ENCODE peak calls at places on chromosomes 12 and 14, in six cellular contexts. J is mesendoderm, Q is IMR-90, W is neuronal stem cell, B is mesenchymal stem cell, T is H1. M is an unnamed sample. For H3K4me1, the result is how much of the 10 kb centered on the place peaks cover.

GRCh38 chr12:42977451-42978230 is 388.1 kb upstream of the PRICKLE1 start:
- DNase-seq in W (no peak), B (no peak), Q (peak), J (no peak), T (no peak), M (no peak)

GRCh38 chr12:96234591-96235496 is 40.7 kb downstream of the ELK3 start:
- DNase-seq in Q (no peak), J (no peak), B (no peak), T (no peak), W (no peak), M (no peak)

GRCh38 chr12:65083581-65083980 is 37.5 kb downstream of the WIF1 start:
- DNase-seq in J (no peak), Q (no peak), B (no peak), W (no peak), T (no peak), M (no peak)

GRCh38 chr12:92145481-92145730 is 240 bp downstream of the BTG1 start:
- DNase-seq in Q (no peak), B (no peak), J (no peak), T (no peak), W (no peak), M (no peak)

GRCh38 chr12:30985814-30986452 is 59.4 kb downstream of the TSPAN11 start:
- DNase-seq in B (peak), Q (peak), J (peak), W (peak), T (peak), M (peak)

GRCh38 chr14:33938131-33938949 is 12.5 kb downstream of the EGLN3 start:
- DNase-seq in J (peak), Q (no peak), T (no peak), W (no peak), B (peak), M (peak)

GRCh38 chr12:53221203-53222076 is 10.6 kb downstream of the RARG start:
- DNase-seq in B (peak), W (peak), J (peak), T (no peak), Q (peak), M (peak)

GRCh38 chr14:34347683-34348082 is 114.4 kb downstream of the SPTSSA start:
- DNase-seq in J (no peak), Q (no peak), W (no peak), B (no peak), T (no peak), M (no peak)

GRCh38 chr14:89719371-89720075 is 235.0 kb downstream of the EFCAB11 start:
- DNase-seq in W (no peak), J (no peak), B (no peak), Q (no peak), T (no peak), M (no peak)

GRCh38 chr12:105272814-105273416 is 36.9 kb upstream of the APPL2 start:
- DNase-seq in T (no peak), J (no peak), W (no peak), Q (no peak), B (no peak), M (no peak)
- H2BK15ac ChIP-seq in T (no peak), J (no peak), W (no peak), Q (no peak), B (no peak), M (no peak)

GRCh38 chr12:113766133-113766879 is 199.8 kb downstream of the RBM19 start:
- DNase-seq in J (no peak), T (no peak), Q (no peak), W (no peak), B (no peak), M (no peak)

GRCh38 chr12:113759135-113759534 is 207.0 kb downstream of the RBM19 start:
- DNase-seq in J (no peak), W (no peak), Q (no peak), T (no peak), B (no peak), M (no peak)

GRCh38 chr12:113758165-113758924 is 207.8 kb downstream of the RBM19 start:
- DNase-seq in Q (no peak), W (no peak), T (no peak), J (no peak), B (no peak), M (no peak)

GRCh38 chr12:113762849-113763816 is 203.0 kb downstream of the RBM19 start:
- DNase-seq in W (no peak), Q (no peak), J (no peak), T (no peak), B (no peak), M (no peak)

GRCh38 chr12:113762155-113762848 is 203.8 kb downstream of the RBM19 start:
- DNase-seq in J (peak), Q (no peak), B (no peak), W (peak), T (no peak), M (no peak)
- H3K4me1 ChIP-seq in J (under half), Q (under half), B (under half), W (under half), T (under half), M (under half)

GRCh38 chr12:25557830-25558436 is 4.8 kb upstream of the LMNTD1 start:
- DNase-seq in T (no peak), W (peak), B (peak), Q (peak), J (peak), M (no peak)
- H3K27ac ChIP-seq in T (no peak), W (no peak), B (no peak), Q (no peak), J (no peak), M (no peak)

GRCh38 chr14:56992332-56992820 is 182.1 kb upstream of the OTX2 start:
- DNase-seq in Q (no peak), T (no peak), J (no peak), W (no peak), B (no peak), M (no peak)
- H2BK15ac ChIP-seq in Q (no peak), T (no peak), J (no peak), W (no peak), B (no peak), M (no peak)

GRCh38 chr12:88932457-88932856 is 352.2 kb upstream of the KITLG start:
- DNase-seq in T (no peak), J (no peak), B (no peak), W (no peak), Q (no peak), M (no peak)
- H3K4me1 ChIP-seq in T (under half), J (under half), B (under half), W (under half), Q (under half), M (under half)